ENCODE peak calls at places on chromosomes 7 and 10, in four cellular contexts. H, A, Y and L are unnamed samples.

GRCh38 chr7:152574892-152575511 is 100.9 kb downstream of the XRCC2 start:
- DNase-seq in H (no peak), A (no peak), Y (no peak), L (no peak)

GRCh38 chr7:117775826-117776623 is 97.2 kb downstream of the CTTNBP2 start:
- DNase-seq in H (no peak), A (no peak), Y (no peak), L (no peak)

GRCh38 chr10:116721991-116722392 is 20.4 kb downstream of the HSPA12A start:
- DNase-seq in H (no peak), A (no peak), Y (no peak), L (peak; percentile 51)

GRCh38 chr10:129466703-129467345 is at the start of gene MGMT:
- DNase-seq in H (peak; percentile 40), A (peak; percentile 96), Y (peak; percentile 94), L (peak; percentile 97)

GRCh38 chr10:31635415-31636065 is 293.1 kb downstream of the ARHGAP12 start:
- DNase-seq in H (no peak), A (no peak), Y (peak; percentile 81), L (no peak)

GRCh38 chr7:85595639-85596268 is 408.9 kb upstream of the SEMA3D start:
- DNase-seq in H (peak; percentile 33), A (no peak), Y (peak; percentile 54), L (no peak)

GRCh38 chr10:25142465-25142864 is 32.3 kb upstream of the GPR158 start:
- DNase-seq in H (no peak), A (no peak), Y (peak; percentile 67), L (no peak)

GRCh38 chr7:38506756-38507155 is 124.4 kb downstream of the AMPH start:
- DNase-seq in H (no peak), A (no peak), Y (peak; percentile 86), L (peak; percentile 65)

GRCh38 chr7:46285856-46286255 is 364.8 kb upstream of the IGFBP3 start:
- DNase-seq in H (no peak), A (no peak), Y (no peak), L (no peak)

GRCh38 chr10:97937928-97938327 is 88.3 kb downstream of the GOLGA7B start:
- DNase-seq in H (no peak), A (no peak), Y (no peak), L (no peak)

GRCh38 chr7:149289856-149290255 is 27.9 kb downstream of the ZNF783 start:
- DNase-seq in H (no peak), A (no peak), Y (no peak), L (no peak)

GRCh38 chr7:111089822-111090426 is 1.0 kb upstream of the LRRN3 start:
- DNase-seq in H (no peak), A (no peak), Y (peak; percentile 65), L (no peak)

GRCh38 chr7:138425026-138425425 is 35.0 kb upstream of the TRIM24 start:
- DNase-seq in H (no peak), A (no peak), Y (no peak), L (no peak)

GRCh38 chr10:64952042-64952441 is 1430.8 kb downstream of the REEP3 start:
- DNase-seq in H (no peak), A (no peak), Y (no peak), L (no peak)

GRCh38 chr10:38093816-38094157 is 350 bp upstream of the ZNF37A start:
- DNase-seq in H (no peak), A (no peak), Y (no peak), L (no peak)

GRCh38 chr10:88379575-88379974 is 203.5 kb downstream of the RNLS start:
- DNase-seq in H (no peak), A (no peak), Y (peak; percentile 89), L (no peak)

GRCh38 chr10:27744478-27745379 is 890 bp downstream of the MKX start:
- DNase-seq in H (no peak), A (peak; percentile 27), Y (peak; percentile 88), L (peak; percentile 72)

GRCh38 chr10:70544431-70545340 is 57.9 kb downstream of the PRF1 start:
- DNase-seq in H (no peak), A (no peak), Y (no peak), L (no peak)

GRCh38 chr7:47327306-47327697 is 254.6 kb downstream of the TNS3 start:
- DNase-seq in H (peak; percentile 79), A (no peak), Y (peak; percentile 49), L (no peak)

GRCh38 chr10:127977368-127978009 is 70.6 kb downstream of the PTPRE start:
- DNase-seq in H (no peak), A (peak; percentile 86), Y (peak; percentile 81), L (peak; percentile 88)

GRCh38 chr7:45564485-45564884 is 9.7 kb upstream of the ADCY1 start:
- DNase-seq in H (no peak), A (no peak), Y (no peak), L (no peak)

GRCh38 chr10:16646474-16647059 is 124.9 kb upstream of the C1QL3 start:
- DNase-seq in H (no peak), A (no peak), Y (no peak), L (no peak)

GRCh38 chr7:73810991-73811360 is 19.8 kb upstream of the CLDN4 start:
- DNase-seq in H (no peak), A (no peak), Y (no peak), L (peak; percentile 46)

GRCh38 chr10:44863344-44864041 is 47.6 kb upstream of the TMEM72 start:
- DNase-seq in H (no peak), A (no peak), Y (peak; percentile 51), L (no peak)